ENCODE peak calls at places on chromosome 3, in eight cellular contexts. T is upper lobe of left lung, P is GM23338, D is endothelial cell of umbilical vein, V is SK-N-SH, F is prostate gland, H is breast epithelium, Y is sigmoid colon. B is an unnamed sample.

GRCh38 chr3:14238356-14238755 is 59.7 kb downstream of the LSM3 start:
- DNase-seq in T (no peak), P (no peak), D (no peak), V (no peak), F (no peak), H (no peak), Y (no peak), B (no peak)

GRCh38 chr3:32557640-32558352 is 12.9 kb downstream of the DYNC1LI1 start:
- DNase-seq in T (no peak), P (no peak), D (no peak), V (no peak), F (no peak), H (no peak), Y (no peak), B (no peak)

GRCh38 chr3:189593581-189593980 is 37.6 kb upstream of the TP63 start:
- DNase-seq in T (no peak), P (no peak), D (no peak), V (no peak), F (no peak), H (no peak), Y (no peak), B (peak)

GRCh38 chr3:10198761-10199688 is 34.3 kb downstream of the IRAK2 start:
- DNase-seq in T (no peak), P (no peak), D (peak), V (no peak), F (peak), H (peak), Y (no peak), B (no peak)

GRCh38 chr3:108054935-108055334 is 35.9 kb downstream of the CD47 start:
- DNase-seq in T (no peak), P (no peak), D (no peak), V (no peak), F (no peak), H (no peak), Y (no peak), B (no peak)

GRCh38 chr3:14853280-14853956 is 34.7 kb downstream of the FGD5 start:
- DNase-seq in T (no peak), P (peak), D (no peak), V (no peak), F (no peak), H (no peak), Y (peak), B (no peak)

GRCh38 chr3:56219894-56220805 is 248.1 kb downstream of the ERC2 start:
- DNase-seq in T (no peak), P (no peak), D (no peak), V (peak), F (no peak), H (no peak), Y (no peak), B (no peak)

GRCh38 chr3:128932516-128933212 is 53.2 kb downstream of the ACAD9 start:
- DNase-seq in T (peak), P (no peak), D (no peak), V (no peak), F (no peak), H (no peak), Y (no peak), B (no peak)

GRCh38 chr3:50630916-50631315 is 14.0 kb downstream of the MAPKAPK3 start:
- DNase-seq in T (no peak), P (no peak), D (no peak), V (no peak), F (no peak), H (no peak), Y (no peak), B (no peak)

GRCh38 chr3:183131735-183132134 is 30.8 kb downstream of the LAMP3 start:
- DNase-seq in T (no peak), P (no peak), D (peak), V (no peak), F (no peak), H (no peak), Y (no peak), B (no peak)

GRCh38 chr3:4813855-4814254 is 165.4 kb upstream of the BHLHE40 start:
- DNase-seq in T (no peak), P (no peak), D (no peak), V (no peak), F (no peak), H (no peak), Y (no peak), B (no peak)

GRCh38 chr3:178845446-178846118 is 226.0 kb downstream of the ZMAT3 start:
- DNase-seq in T (no peak), P (no peak), D (no peak), V (no peak), F (no peak), H (no peak), Y (no peak), B (no peak)

GRCh38 chr3:79236488-79236887 is 531.3 kb downstream of the ROBO1 start:
- DNase-seq in T (no peak), P (no peak), D (no peak), V (no peak), F (no peak), H (no peak), Y (no peak), B (no peak)

GRCh38 chr3:119279101-119279554 is 15.1 kb upstream of the ARHGAP31 start:
- DNase-seq in T (no peak), P (no peak), D (peak), V (no peak), F (peak), H (no peak), Y (peak), B (no peak)

GRCh38 chr3:9951962-9952805 is at the start of gene PRRT3:
- DNase-seq in T (peak), P (peak), D (no peak), V (peak), F (no peak), H (no peak), Y (no peak), B (no peak)

GRCh38 chr3:193680220-193680619 is 87.2 kb downstream of the OPA1 start:
- DNase-seq in T (no peak), P (peak), D (no peak), V (no peak), F (no peak), H (no peak), Y (no peak), B (no peak)

GRCh38 chr3:71130516-71131384 is 452.8 kb downstream of the FOXP1 start:
- DNase-seq in T (no peak), P (peak), D (peak), V (no peak), F (peak), H (no peak), Y (peak), B (peak)

GRCh38 chr3:85603378-85603777 is 644.6 kb downstream of the CADM2 start:
- DNase-seq in T (no peak), P (peak), D (no peak), V (no peak), F (no peak), H (no peak), Y (no peak), B (no peak)

GRCh38 chr3:103624289-103624688 is 1189.5 kb downstream of the ZPLD1 start:
- DNase-seq in T (no peak), P (no peak), D (no peak), V (no peak), F (no peak), H (no peak), Y (no peak), B (no peak)

GRCh38 chr3:153221748-153222162 is 59.7 kb downstream of the RAP2B start:
- DNase-seq in T (no peak), P (no peak), D (peak), V (peak), F (no peak), H (no peak), Y (peak), B (peak)

GRCh38 chr3:49469037-49469875 is 811 bp upstream of the DAG1 start:
- DNase-seq in T (no peak), P (peak), D (peak), V (peak), F (peak), H (peak), Y (peak), B (no peak)

GRCh38 chr3:142857056-142857455 is 31.8 kb downstream of the PCOLCE2 start:
- DNase-seq in T (no peak), P (peak), D (no peak), V (peak), F (no peak), H (no peak), Y (no peak), B (no peak)

GRCh38 chr3:42698911-42699230 is 3.7 kb downstream of the HHATL start:
- DNase-seq in T (no peak), P (no peak), D (no peak), V (no peak), F (no peak), H (peak), Y (no peak), B (no peak)

GRCh38 chr3:87120850-87121249 is 106.3 kb upstream of the CHMP2B start:
- DNase-seq in T (no peak), P (peak), D (no peak), V (no peak), F (no peak), H (no peak), Y (no peak), B (no peak)
- TF ChIP-seq POLR2AphosphoS5 in T (no peak), P (no peak), D (no peak), V (no peak), F (no peak), H (no peak), Y (no peak), B (no peak)

DNA sequence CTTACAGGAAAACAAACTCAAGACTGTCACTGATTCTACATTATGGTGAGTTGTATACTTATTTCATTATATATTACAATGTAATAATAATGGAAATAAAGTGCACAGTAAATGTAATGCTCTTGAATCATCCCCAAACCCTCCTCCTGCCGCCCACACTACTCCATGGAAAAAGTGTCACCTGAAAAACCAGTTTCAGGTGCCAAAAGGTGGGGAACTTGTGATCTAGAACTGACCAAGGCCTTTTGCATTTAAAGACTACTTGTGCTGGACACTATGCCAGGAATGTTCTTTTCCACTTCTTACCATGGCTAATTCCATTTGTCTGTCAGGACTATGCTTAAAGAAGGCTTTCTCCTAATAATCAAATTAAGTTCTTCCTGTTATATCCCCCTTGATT is 32.3 kb downstream of the ROBO2 start:
- DNase-seq in T (no peak), P (no peak), D (no peak), V (no peak), F (no peak), H (no peak), Y (no peak), B (no peak)
- H3K27ac ChIP-seq in T (no peak), P (no peak), D (no peak), V (no peak), F (no peak), H (no peak), Y (no peak), B (no peak)

DNA sequence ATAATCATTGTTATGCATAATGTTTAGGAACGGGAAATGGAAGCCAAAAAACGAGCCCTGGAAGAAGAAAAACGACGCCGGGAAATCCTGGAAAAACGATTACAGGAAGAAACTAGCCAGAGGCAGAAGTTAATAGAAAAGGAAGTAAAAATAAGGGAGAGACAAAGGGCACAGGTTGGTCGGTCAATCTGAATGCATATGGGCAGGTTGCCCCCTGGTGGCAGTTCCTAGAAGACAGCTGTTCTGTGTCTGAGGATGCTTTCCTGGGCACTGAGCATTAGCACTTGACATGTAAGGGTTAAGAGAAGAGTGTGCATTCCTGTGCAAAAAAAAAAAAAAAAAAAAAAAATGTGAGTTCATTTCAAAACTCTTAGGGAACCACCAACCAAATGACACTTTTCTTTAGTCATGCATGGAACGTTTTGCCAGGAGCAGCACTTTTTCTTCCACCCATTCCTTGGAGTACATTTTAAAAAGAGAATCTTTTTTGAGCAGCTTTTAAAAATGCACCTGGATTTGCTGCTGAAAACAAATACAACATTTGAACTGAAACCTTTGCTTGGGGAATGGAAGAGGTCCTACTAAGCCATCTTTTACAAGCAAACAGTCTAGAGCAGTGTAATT is 11.1 kb upstream of the ABHD10 start:
- DNase-seq in T (no peak), P (peak), D (peak), V (peak), F (peak), H (peak), Y (peak), B (peak)
- TF ChIP-seq POLR2AphosphoS5 in T (no peak), P (no peak), D (no peak), V (no peak), F (peak), H (peak), Y (no peak), B (no peak)

GRCh38 chr3:126711361-126711760 is 7.3 kb downstream of the CHCHD6 start:
- DNase-seq in T (no peak), P (peak), D (no peak), V (no peak), F (no peak), H (no peak), Y (no peak), B (no peak)
- H3K27ac ChIP-seq in T (no peak), P (no peak), D (no peak), V (no peak), F (no peak), H (no peak), Y (no peak), B (no peak)

DNA sequence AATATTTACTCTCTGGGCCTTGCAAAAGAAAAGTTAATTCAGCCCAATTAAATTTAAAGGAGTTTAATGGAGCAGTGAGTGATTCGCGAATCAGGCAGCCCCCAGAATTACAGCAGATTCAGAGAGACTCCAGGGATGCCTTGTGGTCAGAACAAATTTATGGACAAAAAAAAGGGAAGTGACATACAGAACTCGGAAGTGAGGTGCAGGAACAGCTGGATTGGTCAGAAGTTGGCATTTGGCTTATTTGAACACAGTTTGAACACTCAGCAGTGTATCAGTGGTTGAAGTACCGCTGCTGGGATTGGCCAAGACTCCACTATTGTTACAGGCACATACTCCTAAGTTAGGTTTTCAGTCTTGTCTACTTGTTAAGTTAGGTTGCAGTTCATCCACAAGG is 145.0 kb upstream of the GAP43 start:
- DNase-seq in T (no peak), P (no peak), D (no peak), V (no peak), F (no peak), H (no peak), Y (no peak), B (no peak)
- TF ChIP-seq POLR2AphosphoS5 in T (no peak), P (no peak), D (no peak), V (no peak), F (no peak), H (no peak), Y (no peak), B (no peak)

DNA sequence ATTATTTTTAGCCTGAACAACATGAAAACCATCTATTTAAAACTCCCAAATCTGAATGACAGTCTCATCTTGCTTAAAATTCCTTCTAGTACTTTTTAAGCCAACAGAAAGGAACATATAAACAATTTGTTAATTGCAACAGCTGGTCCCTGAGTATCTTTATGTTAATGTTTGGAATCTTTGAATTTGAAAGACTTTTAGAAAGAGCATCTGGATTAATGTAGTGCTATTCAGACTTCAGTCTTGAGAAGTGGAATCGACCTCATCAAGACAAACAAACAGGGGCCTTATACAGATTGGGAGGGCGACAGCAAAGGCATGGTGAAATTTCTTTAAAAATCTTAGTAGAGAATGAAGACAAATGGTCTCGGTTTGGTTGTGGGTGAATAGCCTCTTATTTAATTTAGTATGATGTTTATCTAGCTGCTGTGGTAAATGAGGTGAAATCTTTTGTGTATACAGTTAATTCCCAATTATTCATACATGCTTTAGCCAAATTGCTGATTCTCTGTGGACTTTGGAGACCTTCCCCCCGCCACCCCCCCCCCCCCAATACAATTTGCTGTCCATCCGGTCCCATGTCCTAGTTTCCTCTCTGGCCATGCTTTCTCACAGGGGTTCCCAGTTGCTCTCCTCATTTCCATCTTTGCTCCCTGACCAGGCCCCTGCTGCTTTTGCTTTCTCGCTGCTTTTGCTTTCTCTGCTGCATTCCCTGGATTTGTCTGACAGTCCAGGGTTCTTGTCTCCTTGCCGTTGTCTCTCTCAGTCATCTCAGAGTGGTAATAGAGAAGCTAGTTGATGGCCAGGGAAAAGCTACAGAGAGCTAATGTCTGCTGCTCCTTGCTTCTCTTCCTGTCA is 135.2 kb downstream of the FNDC3B start:
- DNase-seq in T (no peak), P (peak), D (no peak), V (peak), F (no peak), H (no peak), Y (no peak), B (no peak)
- H3K27ac ChIP-seq in T (peak), P (peak), D (peak), V (peak), F (no peak), H (no peak), Y (peak), B (no peak)

DNA sequence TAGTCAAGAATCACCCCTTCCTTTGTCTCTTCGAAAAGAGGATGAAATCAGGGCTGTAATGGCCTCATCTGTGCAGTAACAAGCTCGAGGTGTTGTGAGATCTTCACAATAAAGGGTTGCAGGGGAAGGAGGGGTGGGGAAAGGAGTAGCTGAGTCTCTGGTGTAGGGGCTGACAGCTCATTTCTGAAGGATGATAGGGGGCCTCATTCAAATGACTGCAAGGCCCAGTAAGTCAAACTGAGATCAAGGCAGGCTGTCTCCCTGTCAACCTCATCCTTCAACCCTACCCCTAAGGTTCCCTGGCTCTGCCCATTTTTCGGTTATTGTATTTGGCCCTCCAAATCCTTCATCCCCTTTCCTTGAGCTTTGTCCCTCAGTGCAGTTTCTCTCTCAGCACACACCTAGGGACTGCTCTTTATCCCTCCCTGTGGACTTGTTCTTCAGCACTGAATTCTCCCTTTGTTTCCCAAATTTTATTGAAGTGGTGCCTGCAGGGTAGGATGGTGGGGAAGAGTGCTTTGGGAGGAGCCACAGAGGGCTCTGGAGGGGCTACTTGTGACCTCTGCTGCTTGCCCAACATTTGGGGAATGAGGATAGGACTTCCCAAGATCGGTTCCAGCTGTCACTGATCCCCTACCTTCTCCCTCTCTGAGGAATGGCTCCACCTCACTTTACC is 38.1 kb downstream of the ZNF589 start:
- DNase-seq in T (no peak), P (peak), D (no peak), V (no peak), F (no peak), H (no peak), Y (no peak), B (no peak)
- TF ChIP-seq POLR2AphosphoS5 in T (no peak), P (no peak), D (no peak), V (no peak), F (no peak), H (no peak), Y (no peak), B (no peak)

GRCh38 chr3:172217877-172218276 is 178.5 kb downstream of the FNDC3B start:
- DNase-seq in T (no peak), P (no peak), D (peak), V (no peak), F (no peak), H (no peak), Y (no peak), B (no peak)
- H3K27ac ChIP-seq in T (no peak), P (peak), D (no peak), V (peak), F (no peak), H (no peak), Y (no peak), B (no peak)